ENCODE peak calls at places on chromosomes 13 and 19, in four cellular contexts. Z, G, L and Y are unnamed samples.

GRCh38 chr19:41422456-41422855 is 4.7 kb downstream of the B3GNT8 start:
- DNase-seq in Z (no peak), L (no peak), G (no peak), Y (no peak)

GRCh38 chr13:25687622-25688225 is 315.9 kb downstream of the ATP8A2 start:
- DNase-seq in Z (no peak), L (no peak), G (no peak), Y (no peak)

GRCh38 chr13:49444517-49445395 is 682 bp downstream of the SETDB2 start:
- DNase-seq in L (peak; percentile 46), Z (peak; percentile 8), G (no peak), Y (peak; percentile 68)

GRCh38 chr13:109835321-109835720 is 48.9 kb upstream of the IRS2 start:
- DNase-seq in L (no peak), G (no peak), Z (no peak), Y (peak; percentile 38)

GRCh38 chr19:13803038-13803437 is 7.8 kb downstream of the ZSWIM4 start:
- DNase-seq in L (no peak), G (no peak), Z (no peak), Y (no peak)

GRCh38 chr13:30196025-30196424 is 111.3 kb downstream of the KATNAL1 start:
- DNase-seq in L (no peak), Z (peak; percentile 77), G (no peak), Y (peak; percentile 41)

GRCh38 chr13:45511310-45512147 is 46.8 kb downstream of the COG3 start:
- DNase-seq in Z (peak; percentile 60), L (peak; percentile 24), G (peak; percentile 46), Y (peak; percentile 83)

GRCh38 chr19:6218497-6219146 is 61.2 kb downstream of the MLLT1 start:
- DNase-seq in G (peak; percentile 91), L (peak; percentile 35), Z (peak; percentile 97), Y (peak; percentile 75)

GRCh38 chr13:44876782-44877324 is 112.4 kb downstream of the NUFIP1 start:
- DNase-seq in Z (no peak), L (no peak), G (peak; percentile 49), Y (no peak)

GRCh38 chr19:44904426-44904994 is 1.1 kb upstream of the APOE start:
- DNase-seq in L (no peak), G (no peak), Z (peak; percentile 59), Y (no peak)

DNA sequence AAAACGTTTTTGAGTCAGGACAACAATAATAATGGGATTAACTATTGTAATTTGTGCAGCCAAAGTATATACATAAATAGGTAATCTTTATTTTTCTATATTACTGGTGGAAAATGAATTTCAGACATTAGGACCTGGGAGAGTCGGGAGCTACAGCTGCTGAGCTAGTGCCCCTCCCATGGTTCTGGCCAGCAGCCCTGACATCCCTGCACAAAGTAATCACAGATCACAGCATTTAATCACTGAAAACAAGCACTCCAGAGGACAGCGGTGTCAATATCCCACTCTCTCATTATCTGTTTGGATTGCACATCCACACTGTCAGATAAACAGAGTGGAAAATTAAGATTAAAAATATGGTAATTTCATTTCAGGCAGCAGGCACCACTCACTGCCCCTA is 254.0 kb upstream of the SOX21 start:
- DNase-seq in L (no peak), Z (peak; percentile 37), G (no peak), Y (no peak)
- H3K4me2 ChIP-seq in L (no peak overlapping the region), Z (no peak overlapping the region), G (no peak overlapping the region), Y (no peak overlapping the region)

GRCh38 chr13:33611016-33611805 is 206.7 kb upstream of the RFC3 start:
- DNase-seq in L (no peak), Z (no peak), G (no peak), Y (peak; percentile 64)
- TF ChIP-seq RCOR1 in L (no peak), Z (no peak), G (no peak), Y (no peak)

DNA sequence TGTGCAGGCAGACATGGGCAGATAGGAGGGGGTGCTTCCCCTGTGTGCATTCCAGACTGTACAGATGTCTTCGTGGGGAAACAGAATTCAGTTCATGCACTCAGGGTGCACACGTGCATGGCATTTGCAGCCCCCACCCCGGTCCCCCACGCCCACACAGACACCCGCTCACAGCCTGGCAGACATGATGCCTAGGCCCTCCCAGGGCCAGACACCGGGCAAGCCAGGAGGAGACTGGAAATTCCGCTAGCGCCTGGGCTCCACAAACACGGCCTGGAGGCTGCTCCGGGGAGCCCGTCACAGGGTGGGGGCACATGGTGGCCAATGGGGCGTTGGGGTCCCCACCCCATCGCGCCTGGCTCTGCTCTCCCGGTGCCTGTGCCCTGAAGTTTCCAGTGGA is 3.5 kb downstream of the CILP2 start:
- DNase-seq in L (no peak), Z (no peak), G (no peak), Y (no peak)
- H3K27me3 ChIP-seq in L (no peaks in the 10 kb centered on the region), Z (no peaks in the 10 kb centered on the region), G (peaks cover 3% of the 10 kb centered on the region), Y (peaks cover 25% of the 10 kb centered on the region)

GRCh38 chr19:30155529-30156200 is 213.6 kb downstream of the URI1 start:
- DNase-seq in L (no peak), G (no peak), Z (no peak), Y (no peak)
- H3K4me2 ChIP-seq in L (no peak overlapping the region), G (no peak overlapping the region), Z (no peak overlapping the region), Y (no peak overlapping the region)

GRCh38 chr19:4186087-4186993 is 3.9 kb downstream of the ANKRD24 start:
- DNase-seq in Z (peak; percentile 90), G (peak; percentile 87), L (no peak), Y (peak; percentile 58)

GRCh38 chr19:4185413-4186086 is 3.1 kb downstream of the ANKRD24 start:
- DNase-seq in L (no peak), G (no peak), Z (no peak), Y (no peak)

GRCh38 chr19:4189641-4190040 is 7.2 kb downstream of the ANKRD24 start:
- DNase-seq in L (no peak), G (no peak), Z (no peak), Y (no peak)

GRCh38 chr19:4184718-4185352 is 2.3 kb downstream of the ANKRD24 start:
- DNase-seq in G (no peak), L (no peak), Z (no peak), Y (no peak)

GRCh38 chr19:4187313-4188122 is 5.0 kb downstream of the ANKRD24 start:
- DNase-seq in L (no peak), Z (no peak), G (no peak), Y (no peak)
- TF ChIP-seq RCOR1 in L (no peak), Z (no peak), G (no peak), Y (no peak)

GRCh38 chr19:53907193-53907581 is 1.9 kb upstream of the CACNG7 start:
- DNase-seq in L (no peak), G (no peak), Z (peak; percentile 39), Y (no peak)
- H3K27me3 ChIP-seq in L (no peaks in the 10 kb centered on the region), G (peaks cover 13% of the 10 kb centered on the region), Z (peaks cover 24% of the 10 kb centered on the region), Y (peaks cover 31% of the 10 kb centered on the region)

GRCh38 chr19:15469513-15470297 is 5.4 kb upstream of the RASAL3 start:
- DNase-seq in L (no peak), Z (peak; percentile 25), G (no peak), Y (no peak)
- H3K4me2 ChIP-seq in L (peak overlapping the region; percentile 66), Z (no peak overlapping the region), G (no peak overlapping the region), Y (peak overlapping the region; percentile 40)